ENCODE peak calls at places on chromosomes 5 and 9, in seven cellular contexts. G is spleen; D is tibial nerve; N is HCT116; Y is CD8-positive, alpha-beta T cell; R is fibroblast of lung; E is uterus. O is an unnamed sample.

GRCh38 chr9:70861376-70861775 is 260.0 kb downstream of the TRPM3 start:
- DNase-seq in Y (no peak), N (no peak), E (no peak), R (no peak), G (no peak), D (no peak), O (no peak)

GRCh38 chr9:127076860-127077657 is 45.4 kb downstream of the ANGPTL2 start:
- DNase-seq in G (no peak), D (no peak), E (peak; percentile 48), Y (no peak), R (peak; percentile 9), N (no peak), O (peak; percentile 40)

GRCh38 chr9:84701801-84702200 is 32.3 kb downstream of the NTRK2 start:
- DNase-seq in G (no peak), R (no peak), N (no peak), D (no peak), Y (no peak), E (no peak), O (no peak)

GRCh38 chr5:6634327-6634713 is 1.1 kb downstream of the SRD5A1 start:
- DNase-seq in R (no peak), D (no peak), Y (no peak), G (no peak), N (no peak), E (no peak), O (no peak)

GRCh38 chr5:177109810-177110209 is 23.1 kb downstream of the FGFR4 start:
- DNase-seq in Y (no peak), G (no peak), R (no peak), N (no peak), E (no peak), D (no peak), O (no peak)

GRCh38 chr5:102975040-102975439 is 144.9 kb downstream of the GIN1 start:
- DNase-seq in G (no peak), R (peak; percentile 26), E (no peak), D (no peak), Y (no peak), N (no peak), O (no peak)

GRCh38 chr9:130950039-130950311 is 10.9 kb upstream of the FIBCD1 start:
- DNase-seq in R (no peak), G (no peak), D (no peak), E (no peak), N (no peak), Y (no peak), O (no peak)

GRCh38 chr9:76459691-76460635 is 981 bp downstream of the GCNT1 start:
- DNase-seq in E (peak; percentile 62), Y (no peak), D (no peak), G (peak; percentile 84), R (peak; percentile 74), N (peak; percentile 35), O (peak; percentile 20)

GRCh38 chr5:59584858-59585846 is 308.4 kb downstream of the PDE4D start:
- DNase-seq in Y (no peak), N (no peak), D (no peak), G (no peak), R (no peak), E (no peak), O (no peak)

GRCh38 chr5:33997331-33997983 is 10.4 kb downstream of the AMACR start:
- DNase-seq in N (peak; percentile 19), G (no peak), Y (peak; percentile 3), D (peak; percentile 31), E (peak; percentile 66), R (peak; percentile 80), O (peak; percentile 86)

GRCh38 chr5:142630927-142631539 is 54.9 kb downstream of the FGF1 start:
- DNase-seq in Y (no peak), E (no peak), D (no peak), G (no peak), R (peak; percentile 51), N (no peak), O (no peak)

GRCh38 chr5:142626056-142626455 is 59.8 kb downstream of the FGF1 start:
- DNase-seq in Y (no peak), D (no peak), R (no peak), G (no peak), N (no peak), E (no peak), O (no peak)

GRCh38 chr5:142627371-142628217 is 58.3 kb downstream of the FGF1 start:
- DNase-seq in G (no peak), D (no peak), Y (no peak), R (no peak), N (no peak), E (peak; percentile 20), O (no peak)
- H3K4me1 ChIP-seq in G (peaks cover 25% of the 10 kb centered on the region), D (no peaks in the 10 kb centered on the region), Y (no peaks in the 10 kb centered on the region), R (peaks cover 8% of the 10 kb centered on the region), N (no peaks in the 10 kb centered on the region), E (no peaks in the 10 kb centered on the region), O (no peaks in the 10 kb centered on the region)

DNA sequence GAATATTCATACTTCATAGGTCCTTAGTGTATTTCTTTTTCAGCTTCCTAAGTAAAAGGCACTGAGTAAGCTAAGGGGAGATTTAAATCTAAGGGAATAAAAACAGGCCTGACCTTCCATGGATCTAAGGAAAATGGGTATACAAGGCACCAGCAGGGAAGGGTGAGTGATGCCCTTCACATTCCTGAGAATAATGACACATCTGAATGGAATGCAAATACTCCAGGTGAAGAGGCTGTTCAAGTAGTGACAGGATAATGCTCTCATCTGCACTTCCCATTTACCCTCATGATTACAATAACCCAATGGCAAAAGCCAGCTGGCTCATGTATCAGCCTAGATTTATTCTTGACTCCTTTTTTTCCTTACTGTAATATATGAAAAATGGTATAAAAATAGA is 216.2 kb upstream of the ACTBL2 start:
- DNase-seq in G (no peak), N (peak; percentile 76), Y (no peak), D (no peak), R (peak; percentile 45), E (no peak), O (no peak)
- H3K27ac ChIP-seq in G (no peak overlapping the region), N (no peak overlapping the region), Y (no peak overlapping the region), D (peak overlapping the region; percentile 85), R (no peak overlapping the region), E (peak overlapping the region; percentile 74), O (no peak overlapping the region)

DNA sequence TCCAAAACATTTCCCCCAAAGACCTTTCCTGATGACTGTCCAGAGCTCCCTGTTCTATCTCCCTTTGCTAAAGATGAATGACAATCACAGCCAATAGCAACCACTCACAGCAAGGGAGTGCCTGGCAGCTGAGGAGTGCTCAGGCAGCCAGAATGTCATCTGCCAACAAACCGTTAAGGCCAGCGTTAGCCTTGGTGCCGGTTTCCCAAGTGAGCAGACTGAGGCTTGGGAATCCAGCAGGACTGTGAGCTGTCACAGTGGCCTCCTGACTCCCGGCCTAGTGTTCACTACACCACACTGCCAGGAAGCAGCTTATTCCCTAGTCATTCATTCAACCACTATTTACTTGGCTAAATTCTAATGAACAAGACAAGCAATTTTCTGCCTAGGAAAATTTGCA is 24.7 kb downstream of the STK10 start:
- DNase-seq in G (no peak), Y (no peak), R (peak; percentile 34), E (no peak), D (no peak), N (no peak), O (peak; percentile 70)
- H3K4me1 ChIP-seq in G (peaks cover 98% of the 10 kb centered on the region), Y (peaks cover 91% of the 10 kb centered on the region), R (peaks cover 14% of the 10 kb centered on the region), E (no peaks in the 10 kb centered on the region), D (no peaks in the 10 kb centered on the region), N (no peaks in the 10 kb centered on the region), O (peaks cover 43% of the 10 kb centered on the region)

GRCh38 chr5:16520806-16521205 is 55.2 kb upstream of the ZNF622 start:
- DNase-seq in E (no peak), Y (no peak), G (no peak), N (no peak), D (no peak), R (no peak), O (no peak)
- H3K27ac ChIP-seq in E (no peak overlapping the region), Y (no peak overlapping the region), G (no peak overlapping the region), N (no peak overlapping the region), D (no peak overlapping the region), R (no peak overlapping the region), O (no peak overlapping the region)

GRCh38 chr9:112075009-112075378 is 100.1 kb downstream of the SUSD1 start:
- DNase-seq in Y (no peak), E (no peak), R (no peak), D (no peak), G (no peak), N (no peak), O (no peak)

GRCh38 chr9:112069318-112070169 is 105.6 kb downstream of the SUSD1 start:
- DNase-seq in N (no peak), E (no peak), Y (no peak), R (peak; percentile 42), D (no peak), G (no peak), O (no peak)

GRCh38 chr9:112076814-112077213 is 98.3 kb downstream of the SUSD1 start:
- DNase-seq in G (no peak), R (no peak), D (no peak), E (no peak), N (no peak), Y (no peak), O (no peak)

GRCh38 chr9:112074250-112075008 is 100.7 kb downstream of the SUSD1 start:
- DNase-seq in R (peak; percentile 92), Y (peak; percentile 59), G (no peak), N (peak; percentile 54), E (peak; percentile 83), D (peak; percentile 54), O (peak; percentile 85)

DNA sequence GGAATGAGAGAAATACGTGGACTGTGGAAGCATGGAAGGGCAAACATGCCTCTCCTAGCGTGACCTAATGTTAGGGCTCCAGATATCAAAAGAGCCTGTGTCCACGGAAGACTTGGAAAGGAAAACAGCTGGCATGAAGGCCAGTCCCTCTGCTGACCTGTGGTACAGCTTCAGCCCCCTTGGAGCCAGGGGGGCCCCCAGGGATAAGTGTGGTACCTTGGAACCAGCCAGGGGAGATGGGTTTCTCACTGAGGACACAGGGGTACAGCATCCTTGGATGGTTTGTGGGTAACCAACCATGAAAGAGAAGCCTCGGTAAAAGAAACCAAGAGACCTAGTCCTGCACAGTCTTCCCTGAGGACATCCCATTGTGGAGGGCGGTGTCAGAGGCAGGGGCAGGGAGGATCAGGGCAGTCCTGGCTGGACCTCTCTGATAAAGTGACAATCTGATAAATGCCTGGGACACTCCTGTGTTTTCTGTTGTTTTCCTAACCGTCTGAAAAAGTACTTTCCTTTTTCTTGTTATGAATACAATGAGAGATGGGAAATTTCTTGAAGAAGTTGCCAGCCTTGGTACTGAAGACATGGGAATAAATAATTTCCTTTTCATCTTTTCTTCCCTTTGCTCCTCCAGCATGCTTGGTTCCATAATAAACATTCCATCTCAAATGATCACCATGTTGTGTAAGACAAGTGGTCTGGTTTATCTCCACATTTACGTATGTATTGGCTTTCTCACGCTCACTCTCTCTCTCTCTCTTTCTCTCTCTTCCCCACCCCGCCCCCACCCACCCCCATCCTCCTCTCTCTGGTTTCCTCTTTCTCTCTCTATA is 102.2 kb downstream of the SUSD1 start:
- DNase-seq in D (no peak), R (peak; percentile 96), Y (no peak), E (no peak), G (no peak), N (no peak), O (no peak)
- H3K4me1 ChIP-seq in D (no peaks in the 10 kb centered on the region), R (peaks cover 14% of the 10 kb centered on the region), Y (peaks cover 12% of the 10 kb centered on the region), E (peaks cover 3% of the 10 kb centered on the region), G (peaks cover 62% of the 10 kb centered on the region), N (peaks cover 66% of the 10 kb centered on the region), O (peaks cover 10% of the 10 kb centered on the region)

O was measured in adrenal gland.